ENCODE peak calls at places on chromosomes 12 and 14, in four cellular contexts. One of them, this sample, is unnamed.

GRCh38 chr14:24339284-24340151 is at the start of gene RIPK3:
- DNase-seq in left ventricle myocardium inferior: peak
- DNase-seq in breast epithelium: no peak
- DNase-seq in right cardiac atrium: peak
- DNase-seq in this sample: no peak

GRCh38 chr14:101183376-101184103 is 280.0 kb upstream of the RTL1 start:
- DNase-seq in left ventricle myocardium inferior: no peak
- DNase-seq in breast epithelium: peak
- DNase-seq in right cardiac atrium: peak
- DNase-seq in this sample: no peak

GRCh38 chr12:575948-576612 is 87.2 kb downstream of the NINJ2 start:
- DNase-seq in left ventricle myocardium inferior: peak
- DNase-seq in breast epithelium: no peak
- DNase-seq in right cardiac atrium: peak
- DNase-seq in this sample: peak

GRCh38 chr12:19779393-19780056 is 340.2 kb downstream of the AEBP2 start:
- DNase-seq in left ventricle myocardium inferior: peak
- DNase-seq in breast epithelium: no peak
- DNase-seq in right cardiac atrium: peak
- DNase-seq in this sample: peak

GRCh38 chr12:73935817-73936216 is 601.8 kb upstream of the ATXN7L3B start:
- DNase-seq in left ventricle myocardium inferior: no peak
- DNase-seq in breast epithelium: no peak
- DNase-seq in right cardiac atrium: no peak
- DNase-seq in this sample: peak

GRCh38 chr12:4147051-4147481 is 126.5 kb upstream of the CCND2 start:
- DNase-seq in left ventricle myocardium inferior: no peak
- DNase-seq in breast epithelium: no peak
- DNase-seq in right cardiac atrium: no peak
- DNase-seq in this sample: no peak

GRCh38 chr12:106078358-106079025 is 60.3 kb downstream of the NUAK1 start:
- DNase-seq in left ventricle myocardium inferior: peak
- DNase-seq in breast epithelium: no peak
- DNase-seq in right cardiac atrium: peak
- DNase-seq in this sample: peak

GRCh38 chr12:59193476-59194050 is 273.3 kb upstream of the LRIG3 start:
- DNase-seq in left ventricle myocardium inferior: no peak
- DNase-seq in breast epithelium: no peak
- DNase-seq in right cardiac atrium: no peak
- DNase-seq in this sample: no peak

GRCh38 chr12:27396416-27396815 is 50.1 kb upstream of the SMCO2 start:
- DNase-seq in left ventricle myocardium inferior: no peak
- DNase-seq in breast epithelium: no peak
- DNase-seq in right cardiac atrium: no peak
- DNase-seq in this sample: no peak

GRCh38 chr14:94164685-94165431 is 9.3 kb upstream of the PPP4R4 start:
- DNase-seq in left ventricle myocardium inferior: no peak
- DNase-seq in breast epithelium: no peak
- DNase-seq in right cardiac atrium: no peak
- DNase-seq in this sample: no peak

GRCh38 chr14:95359974-95360826 is 40.5 kb upstream of the CLMN start:
- DNase-seq in left ventricle myocardium inferior: no peak
- DNase-seq in breast epithelium: peak
- DNase-seq in right cardiac atrium: peak
- DNase-seq in this sample: no peak

GRCh38 chr12:57520008-57520726 is at the start of gene DDIT3:
- DNase-seq in left ventricle myocardium inferior: peak
- DNase-seq in breast epithelium: peak
- DNase-seq in right cardiac atrium: peak
- DNase-seq in this sample: peak

GRCh38 chr12:117105902-117106301 is 6.7 kb upstream of the TESC start:
- DNase-seq in left ventricle myocardium inferior: no peak
- DNase-seq in breast epithelium: peak
- DNase-seq in right cardiac atrium: no peak
- DNase-seq in this sample: no peak

GRCh38 chr14:64060648-64061096 is 207.9 kb downstream of the SYNE2 start:
- DNase-seq in left ventricle myocardium inferior: no peak
- DNase-seq in breast epithelium: no peak
- DNase-seq in right cardiac atrium: no peak
- DNase-seq in this sample: no peak

GRCh38 chr14:68548194-68549056 is 244.4 kb downstream of the ZFP36L1 start:
- DNase-seq in left ventricle myocardium inferior: peak
- DNase-seq in breast epithelium: peak
- DNase-seq in right cardiac atrium: peak
- DNase-seq in this sample: peak

GRCh38 chr12:94174576-94174975 is 26.2 kb downstream of the PLXNC1 start:
- DNase-seq in left ventricle myocardium inferior: peak
- DNase-seq in breast epithelium: no peak
- DNase-seq in right cardiac atrium: peak
- DNase-seq in this sample: no peak

GRCh38 chr12:105107176-105107496 is 395 bp upstream of the WASHC4 start:
- DNase-seq in left ventricle myocardium inferior: no peak
- DNase-seq in breast epithelium: no peak
- DNase-seq in right cardiac atrium: no peak
- DNase-seq in this sample: peak

GRCh38 chr12:111448266-111448830 is 42.6 kb downstream of the SH2B3 start:
- DNase-seq in left ventricle myocardium inferior: no peak
- DNase-seq in breast epithelium: peak
- DNase-seq in right cardiac atrium: no peak
- DNase-seq in this sample: no peak

GRCh38 chr12:93254911-93255310 is 122.8 kb upstream of the NUDT4 start:
- DNase-seq in left ventricle myocardium inferior: no peak
- DNase-seq in breast epithelium: no peak
- DNase-seq in right cardiac atrium: no peak
- DNase-seq in this sample: no peak

GRCh38 chr12:53234236-53234635 is 2.2 kb upstream of the RARG start:
- DNase-seq in left ventricle myocardium inferior: peak
- DNase-seq in breast epithelium: no peak
- DNase-seq in right cardiac atrium: peak
- DNase-seq in this sample: no peak

GRCh38 chr12:30691122-30691879 is 4.4 kb downstream of the IPO8 start:
- DNase-seq in left ventricle myocardium inferior: no peak
- DNase-seq in breast epithelium: no peak
- DNase-seq in right cardiac atrium: no peak
- DNase-seq in this sample: peak

GRCh38 chr14:22871962-22872832 is 657 bp downstream of the LRP10 start:
- DNase-seq in left ventricle myocardium inferior: peak
- DNase-seq in breast epithelium: peak
- DNase-seq in right cardiac atrium: peak
- DNase-seq in this sample: peak

GRCh38 chr12:45587877-45588530 is 141.5 kb upstream of the ARID2 start:
- DNase-seq in left ventricle myocardium inferior: no peak
- DNase-seq in breast epithelium: no peak
- DNase-seq in right cardiac atrium: no peak
- DNase-seq in this sample: no peak

GRCh38 chr12:113252494-113252893 is 31.2 kb downstream of the TPCN1 start:
- DNase-seq in left ventricle myocardium inferior: peak
- DNase-seq in breast epithelium: no peak
- DNase-seq in right cardiac atrium: peak
- DNase-seq in this sample: no peak

GRCh38 chr12:92396647-92397258 is 251.1 kb upstream of the BTG1 start:
- DNase-seq in left ventricle myocardium inferior: no peak
- DNase-seq in breast epithelium: no peak
- DNase-seq in right cardiac atrium: no peak
- DNase-seq in this sample: peak

GRCh38 chr12:67042697-67043131 is 226.4 kb upstream of the CAND1 start:
- DNase-seq in left ventricle myocardium inferior: no peak
- DNase-seq in breast epithelium: no peak
- DNase-seq in right cardiac atrium: no peak
- DNase-seq in this sample: peak

GRCh38 chr12:91772411-91772810 is 373.2 kb downstream of the BTG1 start:
- DNase-seq in left ventricle myocardium inferior: no peak
- DNase-seq in breast epithelium: no peak
- DNase-seq in right cardiac atrium: no peak
- DNase-seq in this sample: no peak

GRCh38 chr14:61640834-61641170 is 54.5 kb upstream of the HIF1A start:
- DNase-seq in left ventricle myocardium inferior: no peak
- DNase-seq in breast epithelium: no peak
- DNase-seq in right cardiac atrium: no peak
- DNase-seq in this sample: no peak

GRCh38 chr14:57933363-57933762 is 67.5 kb upstream of the SLC35F4 start:
- DNase-seq in left ventricle myocardium inferior: no peak
- DNase-seq in breast epithelium: no peak
- DNase-seq in right cardiac atrium: no peak
- DNase-seq in this sample: no peak

GRCh38 chr12:13571035-13571434 is 374.5 kb downstream of the EMP1 start:
- DNase-seq in left ventricle myocardium inferior: no peak
- DNase-seq in breast epithelium: no peak
- DNase-seq in right cardiac atrium: no peak
- DNase-seq in this sample: no peak

GRCh38 chr12:51910168-51910567 is 2.9 kb downstream of the ACVRL1 start:
- DNase-seq in left ventricle myocardium inferior: no peak
- DNase-seq in breast epithelium: no peak
- DNase-seq in right cardiac atrium: no peak
- DNase-seq in this sample: no peak

GRCh38 chr12:51910691-51911090 is 3.4 kb downstream of the ACVRL1 start:
- DNase-seq in left ventricle myocardium inferior: no peak
- DNase-seq in breast epithelium: no peak
- DNase-seq in right cardiac atrium: no peak
- DNase-seq in this sample: no peak

GRCh38 chr12:51913071-51914033 is 6.0 kb downstream of the ACVRL1 start:
- DNase-seq in left ventricle myocardium inferior: no peak
- DNase-seq in breast epithelium: no peak
- DNase-seq in right cardiac atrium: peak
- DNase-seq in this sample: no peak

GRCh38 chr12:51911307-51911706 is 4.0 kb downstream of the ACVRL1 start:
- DNase-seq in left ventricle myocardium inferior: no peak
- DNase-seq in breast epithelium: no peak
- DNase-seq in right cardiac atrium: no peak
- DNase-seq in this sample: no peak

GRCh38 chr12:51911788-51912711 is 4.7 kb downstream of the ACVRL1 start:
- DNase-seq in left ventricle myocardium inferior: no peak
- DNase-seq in breast epithelium: no peak
- DNase-seq in right cardiac atrium: peak
- DNase-seq in this sample: no peak
- H3K4me3 ChIP-seq in left ventricle myocardium inferior: peak
- H3K4me3 ChIP-seq in breast epithelium: no peak
- H3K4me3 ChIP-seq in right cardiac atrium: peak
- H3K4me3 ChIP-seq in this sample: no peak

GRCh38 chr14:76313861-76314260 is 62.1 kb upstream of the ESRRB start:
- DNase-seq in left ventricle myocardium inferior: no peak
- DNase-seq in breast epithelium: no peak
- DNase-seq in right cardiac atrium: no peak
- DNase-seq in this sample: no peak
- H3K4me3 ChIP-seq in left ventricle myocardium inferior: no peak
- H3K4me3 ChIP-seq in breast epithelium: no peak
- H3K4me3 ChIP-seq in right cardiac atrium: no peak
- H3K4me3 ChIP-seq in this sample: no peak

GRCh38 chr12:48106574-48107251 is 834 bp upstream of the SENP1 start:
- DNase-seq in left ventricle myocardium inferior: no peak
- DNase-seq in breast epithelium: no peak
- DNase-seq in right cardiac atrium: no peak
- DNase-seq in this sample: no peak
- H3K4me3 ChIP-seq in left ventricle myocardium inferior: peak
- H3K4me3 ChIP-seq in breast epithelium: peak
- H3K4me3 ChIP-seq in right cardiac atrium: peak
- H3K4me3 ChIP-seq in this sample: peak

DNA sequence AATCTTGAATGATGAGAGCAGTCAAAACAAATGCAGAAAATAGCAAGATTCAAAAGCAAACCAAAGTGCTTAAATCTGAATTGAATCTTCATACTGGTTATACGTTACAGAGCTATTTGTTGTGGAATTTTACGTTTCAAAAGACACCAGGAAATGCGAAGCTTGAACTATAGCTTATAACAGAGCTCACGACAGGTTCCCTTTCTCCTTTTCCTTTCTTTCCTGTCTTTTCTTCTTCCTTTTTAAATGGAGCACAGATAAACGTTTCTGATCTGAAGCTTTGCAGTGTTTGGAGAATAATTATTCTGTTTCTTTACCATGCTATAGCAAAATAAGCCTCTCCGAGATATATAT is 492.6 kb upstream of the GARIN6 start:
- DNase-seq in left ventricle myocardium inferior: no peak
- DNase-seq in breast epithelium: no peak
- DNase-seq in right cardiac atrium: no peak
- DNase-seq in this sample: no peak
- H3K4me3 ChIP-seq in left ventricle myocardium inferior: peak
- H3K4me3 ChIP-seq in breast epithelium: no peak
- H3K4me3 ChIP-seq in right cardiac atrium: no peak
- H3K4me3 ChIP-seq in this sample: no peak

This sample was measured in astrocyte of the spinal cord.